ENCODE peak calls at places on chromosomes 12 and 14, in nine cellular contexts. One of them, this sample, is unnamed.

GRCh38 chr14:52873096-52873495 is 77.8 kb downstream of the FERMT2 start:
- DNase-seq in Peyer's patch: no peak
- DNase-seq in SK-N-SH: no peak
- DNase-seq in B cell: no peak
- DNase-seq in astrocyte of the spinal cord: no peak
- DNase-seq in lung: no peak
- DNase-seq in AG10803: no peak
- DNase-seq in coronary artery: no peak
- DNase-seq in HFF-Myc: no peak
- DNase-seq in this sample: no peak

GRCh38 chr14:70011708-70012107 is 132.5 kb downstream of the SMOC1 start:
- DNase-seq in Peyer's patch: no peak
- DNase-seq in SK-N-SH: no peak
- DNase-seq in B cell: no peak
- DNase-seq in astrocyte of the spinal cord: no peak
- DNase-seq in lung: no peak
- DNase-seq in AG10803: no peak
- DNase-seq in coronary artery: no peak
- DNase-seq in HFF-Myc: no peak
- DNase-seq in this sample: no peak

GRCh38 chr12:76489737-76490136 is 69.8 kb downstream of the OSBPL8 start:
- DNase-seq in Peyer's patch: no peak
- DNase-seq in SK-N-SH: no peak
- DNase-seq in B cell: no peak
- DNase-seq in astrocyte of the spinal cord: peak; percentile 13
- DNase-seq in lung: no peak
- DNase-seq in AG10803: peak; percentile 70
- DNase-seq in coronary artery: no peak
- DNase-seq in HFF-Myc: no peak
- DNase-seq in this sample: no peak

GRCh38 chr12:39173689-39174088 is 268.3 kb upstream of the CPNE8 start:
- DNase-seq in Peyer's patch: no peak
- DNase-seq in SK-N-SH: no peak
- DNase-seq in B cell: no peak
- DNase-seq in astrocyte of the spinal cord: peak; percentile 55
- DNase-seq in lung: no peak
- DNase-seq in AG10803: no peak
- DNase-seq in coronary artery: no peak
- DNase-seq in HFF-Myc: no peak
- DNase-seq in this sample: no peak

GRCh38 chr12:39824505-39825198 is 205.0 kb upstream of the ABCD2 start:
- DNase-seq in Peyer's patch: no peak
- DNase-seq in SK-N-SH: peak; percentile 7
- DNase-seq in B cell: no peak
- DNase-seq in astrocyte of the spinal cord: no peak
- DNase-seq in lung: no peak
- DNase-seq in AG10803: peak; percentile 33
- DNase-seq in coronary artery: no peak
- DNase-seq in HFF-Myc: no peak
- DNase-seq in this sample: no peak

GRCh38 chr12:12265571-12266388 is 1.1 kb downstream of the LRP6 start:
- DNase-seq in Peyer's patch: no peak
- DNase-seq in SK-N-SH: peak; percentile 29
- DNase-seq in B cell: peak; percentile 17
- DNase-seq in astrocyte of the spinal cord: peak; percentile 60
- DNase-seq in lung: no peak
- DNase-seq in AG10803: peak; percentile 60
- DNase-seq in coronary artery: no peak
- DNase-seq in HFF-Myc: no peak
- DNase-seq in this sample: no peak

GRCh38 chr12:34392741-34393085 is 370.4 kb downstream of the ALG10 start:
- DNase-seq in Peyer's patch: peak; percentile 15
- DNase-seq in SK-N-SH: no peak
- DNase-seq in B cell: no peak
- DNase-seq in astrocyte of the spinal cord: no peak
- DNase-seq in lung: no peak
- DNase-seq in AG10803: no peak
- DNase-seq in coronary artery: peak; percentile 47
- DNase-seq in HFF-Myc: no peak
- DNase-seq in this sample: peak; percentile 9

GRCh38 chr12:10497602-10498001 is 8.1 kb upstream of the EIF2S3B start:
- DNase-seq in Peyer's patch: no peak
- DNase-seq in SK-N-SH: no peak
- DNase-seq in B cell: no peak
- DNase-seq in astrocyte of the spinal cord: peak; percentile 73
- DNase-seq in lung: no peak
- DNase-seq in AG10803: no peak
- DNase-seq in coronary artery: no peak
- DNase-seq in HFF-Myc: no peak
- DNase-seq in this sample: no peak

GRCh38 chr12:111636209-111636928 is 37.3 kb upstream of the ATXN2 start:
- DNase-seq in Peyer's patch: no peak
- DNase-seq in SK-N-SH: peak; percentile 55
- DNase-seq in B cell: no peak
- DNase-seq in astrocyte of the spinal cord: peak; percentile 64
- DNase-seq in lung: peak; percentile 36
- DNase-seq in AG10803: peak; percentile 92
- DNase-seq in coronary artery: peak; percentile 77
- DNase-seq in HFF-Myc: peak; percentile 61
- DNase-seq in this sample: no peak

GRCh38 chr14:105316563-105316941 is 2.0 kb downstream of the PACS2 start:
- DNase-seq in Peyer's patch: peak; percentile 49
- DNase-seq in SK-N-SH: peak; percentile 13
- DNase-seq in B cell: no peak
- DNase-seq in astrocyte of the spinal cord: no peak
- DNase-seq in lung: no peak
- DNase-seq in AG10803: no peak
- DNase-seq in coronary artery: no peak
- DNase-seq in HFF-Myc: no peak
- DNase-seq in this sample: no peak

GRCh38 chr14:67359319-67359774 is 257 bp downstream of the ATP6V1D start:
- DNase-seq in Peyer's patch: no peak
- DNase-seq in SK-N-SH: no peak
- DNase-seq in B cell: no peak
- DNase-seq in astrocyte of the spinal cord: no peak
- DNase-seq in lung: peak; percentile 33
- DNase-seq in AG10803: peak; percentile 64
- DNase-seq in coronary artery: no peak
- DNase-seq in HFF-Myc: no peak
- DNase-seq in this sample: peak; percentile 10

GRCh38 chr14:37890095-37890494 is 294.7 kb downstream of the TTC6 start:
- DNase-seq in Peyer's patch: no peak
- DNase-seq in SK-N-SH: no peak
- DNase-seq in B cell: no peak
- DNase-seq in astrocyte of the spinal cord: no peak
- DNase-seq in lung: no peak
- DNase-seq in AG10803: no peak
- DNase-seq in coronary artery: no peak
- DNase-seq in HFF-Myc: no peak
- DNase-seq in this sample: no peak
- TF ChIP-seq CTCF in Peyer's patch: no peak
- TF ChIP-seq CTCF in SK-N-SH: peak; percentile 37
- TF ChIP-seq CTCF in B cell: no peak
- TF ChIP-seq CTCF in astrocyte of the spinal cord: no peak
- TF ChIP-seq CTCF in lung: no peak
- TF ChIP-seq CTCF in AG10803: peak; percentile 43
- TF ChIP-seq CTCF in coronary artery: no peak
- TF ChIP-seq CTCF in HFF-Myc: peak; percentile 14
- TF ChIP-seq CTCF in this sample: peak; percentile 33

DNA sequence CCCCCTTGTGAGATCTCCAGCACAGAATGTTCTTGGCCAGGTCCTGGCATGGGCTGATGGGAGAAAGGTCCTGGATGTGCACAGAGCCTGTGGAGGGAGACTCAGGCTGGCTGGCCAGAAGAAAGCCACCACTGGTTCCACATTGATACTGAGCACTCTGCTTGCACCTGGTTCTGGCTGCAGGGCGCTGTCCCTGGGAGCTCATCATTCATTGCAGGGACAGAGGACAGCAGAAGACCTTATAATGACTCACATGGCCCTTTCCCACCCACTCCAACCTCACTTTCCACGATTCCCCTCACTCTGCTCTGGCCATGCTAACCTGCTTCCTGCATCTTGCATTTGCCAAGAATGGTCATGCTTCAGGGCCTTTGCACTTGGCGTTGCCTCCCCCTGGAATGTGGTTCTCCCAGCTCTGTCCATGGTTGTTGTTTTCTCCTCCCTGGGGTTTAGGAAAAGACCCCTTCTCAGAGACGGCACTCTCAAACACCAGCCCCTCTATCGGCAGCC is 10.3 kb downstream of the KRT7 start:
- DNase-seq in Peyer's patch: no peak
- DNase-seq in SK-N-SH: peak; percentile 17
- DNase-seq in B cell: no peak
- DNase-seq in astrocyte of the spinal cord: no peak
- DNase-seq in lung: no peak
- DNase-seq in AG10803: no peak
- DNase-seq in coronary artery: no peak
- DNase-seq in HFF-Myc: no peak
- DNase-seq in this sample: no peak
- TF ChIP-seq CTCF in Peyer's patch: no peak
- TF ChIP-seq CTCF in SK-N-SH: no peak
- TF ChIP-seq CTCF in B cell: no peak
- TF ChIP-seq CTCF in astrocyte of the spinal cord: no peak
- TF ChIP-seq CTCF in lung: no peak
- TF ChIP-seq CTCF in AG10803: no peak
- TF ChIP-seq CTCF in coronary artery: no peak
- TF ChIP-seq CTCF in HFF-Myc: no peak
- TF ChIP-seq CTCF in this sample: no peak

GRCh38 chr12:3727354-3727753 is 25.6 kb downstream of the CRACR2A start:
- DNase-seq in Peyer's patch: no peak
- DNase-seq in SK-N-SH: no peak
- DNase-seq in B cell: no peak
- DNase-seq in astrocyte of the spinal cord: no peak
- DNase-seq in lung: no peak
- DNase-seq in AG10803: no peak
- DNase-seq in coronary artery: no peak
- DNase-seq in HFF-Myc: no peak
- DNase-seq in this sample: no peak
- TF ChIP-seq CTCF in Peyer's patch: no peak
- TF ChIP-seq CTCF in SK-N-SH: no peak
- TF ChIP-seq CTCF in B cell: no peak
- TF ChIP-seq CTCF in astrocyte of the spinal cord: no peak
- TF ChIP-seq CTCF in lung: no peak
- TF ChIP-seq CTCF in AG10803: no peak
- TF ChIP-seq CTCF in coronary artery: no peak
- TF ChIP-seq CTCF in HFF-Myc: no peak
- TF ChIP-seq CTCF in this sample: no peak

DNA sequence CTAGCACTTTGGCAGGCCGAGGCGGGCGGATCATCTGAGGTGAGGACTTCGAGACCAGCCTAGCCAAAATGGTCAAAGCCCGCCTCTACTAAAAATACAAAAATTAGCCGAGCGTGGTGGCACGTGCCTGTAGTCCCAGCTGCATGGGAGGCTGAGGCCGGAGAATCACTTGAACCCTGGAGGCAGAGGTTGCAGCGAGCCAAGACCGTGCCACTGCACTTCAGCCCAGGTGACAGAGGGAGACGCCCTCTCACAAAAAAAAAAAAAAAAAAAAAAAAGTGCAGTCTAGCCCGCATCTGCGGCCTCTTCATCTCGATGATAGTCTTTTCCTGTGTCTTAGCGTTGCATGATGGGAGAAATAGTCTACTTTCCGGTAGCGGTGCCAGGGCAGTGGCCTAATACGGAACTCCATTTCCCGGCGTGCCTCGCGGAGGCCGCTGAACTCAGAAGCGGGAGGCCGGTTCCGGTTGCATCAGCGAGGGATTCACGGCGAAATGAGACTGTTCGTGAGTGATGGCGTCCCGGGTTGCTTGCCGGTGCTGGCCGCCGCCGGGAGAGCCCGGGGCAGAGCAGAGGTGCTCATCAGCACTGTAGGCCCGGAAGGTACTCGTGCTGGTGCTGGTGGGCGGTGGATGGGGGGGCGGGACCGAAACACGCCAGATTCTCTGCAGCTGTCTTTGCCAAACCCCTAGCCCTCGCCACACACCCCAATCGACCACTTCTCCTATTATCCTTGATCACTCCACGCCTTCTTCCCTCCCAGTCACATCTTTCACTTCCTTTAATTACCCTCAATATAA is at the start of gene MARS1:
- DNase-seq in Peyer's patch: peak; percentile 93
- DNase-seq in SK-N-SH: peak; percentile 92
- DNase-seq in B cell: peak; percentile 93
- DNase-seq in astrocyte of the spinal cord: peak; percentile 97
- DNase-seq in lung: peak; percentile 96
- DNase-seq in AG10803: peak; percentile 96
- DNase-seq in coronary artery: peak; percentile 94
- DNase-seq in HFF-Myc: peak; percentile 96
- DNase-seq in this sample: peak; percentile 72
- TF ChIP-seq CTCF in Peyer's patch: no peak
- TF ChIP-seq CTCF in SK-N-SH: peak; percentile 32
- TF ChIP-seq CTCF in B cell: no peak
- TF ChIP-seq CTCF in astrocyte of the spinal cord: no peak
- TF ChIP-seq CTCF in lung: no peak
- TF ChIP-seq CTCF in AG10803: no peak
- TF ChIP-seq CTCF in coronary artery: no peak
- TF ChIP-seq CTCF in HFF-Myc: no peak
- TF ChIP-seq CTCF in this sample: no peak

GRCh38 chr12:50597200-50598195 is 92.7 kb downstream of the DIP2B start:
- DNase-seq in Peyer's patch: no peak
- DNase-seq in SK-N-SH: no peak
- DNase-seq in B cell: peak; percentile 41
- DNase-seq in astrocyte of the spinal cord: peak; percentile 77
- DNase-seq in lung: no peak
- DNase-seq in AG10803: peak; percentile 71
- DNase-seq in coronary artery: no peak
- DNase-seq in HFF-Myc: no peak
- DNase-seq in this sample: no peak
- TF ChIP-seq CTCF in Peyer's patch: no peak
- TF ChIP-seq CTCF in SK-N-SH: peak; percentile 17
- TF ChIP-seq CTCF in B cell: no peak
- TF ChIP-seq CTCF in astrocyte of the spinal cord: no peak
- TF ChIP-seq CTCF in lung: no peak
- TF ChIP-seq CTCF in AG10803: no peak
- TF ChIP-seq CTCF in coronary artery: no peak
- TF ChIP-seq CTCF in HFF-Myc: no peak
- TF ChIP-seq CTCF in this sample: no peak